ENCODE peak calls at places on chromosomes 2 and 18, in six cellular contexts. C is IMR-90; N is fibroblast of mammary gland; U is CD8-positive, alpha-beta T cell; B is cardiac muscle cell; S is progenitor cell of endocrine pancreas. W is an unnamed sample.

GRCh38 chr18:75210274-75211001 is at the start of gene TSHZ1:
- DNase-seq in C (peak; percentile 88), N (peak; percentile 91), U (peak; percentile 68), B (peak; percentile 85), S (no peak), W (peak; percentile 47)

GRCh38 chr2:31258351-31258750 is 24.4 kb downstream of the EHD3 start:
- DNase-seq in C (no peak), N (no peak), U (no peak), B (no peak), S (no peak), W (no peak)

GRCh38 chr2:166494140-166494544 is at the start of gene SCN7A:
- DNase-seq in C (peak; percentile 81), N (peak; percentile 52), U (no peak), B (peak; percentile 73), S (no peak), W (peak; percentile 32)

GRCh38 chr2:7083580-7084509 is 166.6 kb downstream of the RNF144A start:
- DNase-seq in C (peak; percentile 25), N (peak; percentile 54), U (no peak), B (peak; percentile 53), S (no peak), W (peak; percentile 49)

GRCh38 chr2:9578475-9579235 is 23.0 kb upstream of the ADAM17 start:
- DNase-seq in C (no peak), N (peak; percentile 27), U (no peak), B (peak; percentile 52), S (no peak), W (no peak)

GRCh38 chr2:237184192-237184922 is 98.7 kb downstream of the COPS8 start:
- DNase-seq in C (peak; percentile 98), N (peak; percentile 97), U (no peak), B (peak; percentile 67), S (no peak), W (no peak)

GRCh38 chr2:124753842-124754241 is 728.8 kb downstream of the CNTNAP5 start:
- DNase-seq in C (no peak), N (no peak), U (no peak), B (no peak), S (no peak), W (no peak)

GRCh38 chr2:229562472-229563127 is 151.8 kb downstream of the DNER start:
- DNase-seq in C (no peak), N (no peak), U (no peak), B (no peak), S (no peak), W (no peak)

GRCh38 chr2:105125428-105125827 is 87.6 kb downstream of the MRPS9 start:
- DNase-seq in C (no peak), N (peak; percentile 11), U (no peak), B (no peak), S (no peak), W (no peak)

GRCh38 chr18:56747857-56748256 is 96.7 kb downstream of the WDR7 start:
- DNase-seq in C (no peak), N (no peak), U (no peak), B (no peak), S (no peak), W (no peak)

GRCh38 chr2:174717273-174717672 is 47.0 kb downstream of the CHRNA1 start:
- DNase-seq in C (peak; percentile 53), N (peak; percentile 41), U (no peak), B (peak; percentile 32), S (no peak), W (no peak)

GRCh38 chr2:72914226-72915075 is 2.9 kb upstream of the EMX1 start:
- DNase-seq in C (no peak), N (no peak), U (no peak), B (no peak), S (no peak), W (peak; percentile 38)

GRCh38 chr2:229586746-229587705 is 127.3 kb downstream of the DNER start:
- DNase-seq in C (peak; percentile 60), N (peak; percentile 90), U (no peak), B (peak; percentile 86), S (peak; percentile 74), W (peak; percentile 86)

GRCh38 chr2:61396005-61396404 is 74.9 kb downstream of the USP34 start:
- DNase-seq in C (no peak), N (peak; percentile 27), U (no peak), B (peak; percentile 25), S (no peak), W (no peak)

GRCh38 chr18:10114727-10115463 is 201.1 kb downstream of the VAPA start:
- DNase-seq in C (no peak), N (no peak), U (no peak), B (no peak), S (no peak), W (no peak)

GRCh38 chr2:134693359-134694330 is 25.2 kb downstream of the TMEM163 start:
- DNase-seq in C (no peak), N (no peak), U (no peak), B (no peak), S (no peak), W (no peak)

GRCh38 chr2:134690629-134691215 is 28.1 kb downstream of the TMEM163 start:
- DNase-seq in C (no peak), N (no peak), U (no peak), B (no peak), S (no peak), W (no peak)

GRCh38 chr2:134689303-134689702 is 29.5 kb downstream of the TMEM163 start:
- DNase-seq in C (no peak), N (no peak), U (no peak), B (no peak), S (no peak), W (no peak)

GRCh38 chr2:134694411-134694810 is 24.4 kb downstream of the TMEM163 start:
- DNase-seq in C (no peak), N (no peak), U (no peak), B (no peak), S (no peak), W (no peak)

DNA sequence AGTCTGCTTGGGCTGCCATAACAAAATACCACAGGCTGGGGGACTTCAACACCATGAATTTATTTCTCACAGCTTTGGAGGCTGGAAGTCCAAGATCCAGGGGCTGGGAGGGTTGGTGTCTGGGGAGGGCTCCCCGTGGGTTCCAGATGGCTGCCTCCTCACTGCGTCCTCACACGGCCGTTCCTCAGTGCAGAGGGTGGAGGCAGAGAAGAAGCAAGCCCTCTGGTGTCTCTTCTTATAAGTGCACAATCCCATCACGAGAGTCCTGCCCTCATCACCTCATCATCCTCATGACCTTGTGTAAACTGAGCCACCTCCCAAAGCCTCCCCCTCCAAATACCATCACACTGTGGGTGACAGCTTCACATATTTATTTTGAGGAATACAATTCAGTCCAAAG is 26.3 kb downstream of the TMEM163 start:
- DNase-seq in C (no peak), N (no peak), U (no peak), B (no peak), S (no peak), W (no peak)
- TF ChIP-seq CTCF in C (no peak), N (no peak), U (peak; percentile 19), B (no peak), S (no peak), W (no peak)

GRCh38 chr2:144447535-144447934 is 72.4 kb downstream of the ZEB2 start:
- DNase-seq in C (no peak), N (no peak), U (no peak), B (no peak), S (no peak), W (no peak)

GRCh38 chr2:144446136-144446535 is 73.8 kb downstream of the ZEB2 start:
- DNase-seq in C (no peak), N (no peak), U (no peak), B (no peak), S (no peak), W (no peak)

GRCh38 chr2:144448389-144449027 is 71.4 kb downstream of the ZEB2 start:
- DNase-seq in C (no peak), N (no peak), U (no peak), B (no peak), S (no peak), W (no peak)

GRCh38 chr2:144451443-144451842 is 68.5 kb downstream of the ZEB2 start:
- DNase-seq in C (no peak), N (no peak), U (no peak), B (no peak), S (no peak), W (no peak)

DNA sequence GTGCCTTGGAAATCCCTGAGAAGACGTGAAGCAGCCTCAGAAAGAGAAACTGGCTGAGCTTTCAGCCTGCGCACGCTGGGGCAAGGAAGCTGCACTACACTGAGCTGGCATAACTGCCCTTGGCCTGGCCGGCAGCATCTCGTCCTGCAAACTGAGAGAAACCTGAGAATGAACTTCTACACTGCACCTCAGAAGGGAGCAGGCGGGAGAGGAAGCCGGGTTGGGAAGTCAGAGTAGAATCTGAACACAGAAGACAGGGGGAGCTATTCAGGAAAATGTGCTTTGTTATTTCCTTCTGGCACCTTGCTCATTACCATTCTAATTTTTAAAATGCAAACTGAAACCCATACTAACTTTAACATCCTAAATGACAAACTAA is 70.9 kb downstream of the ZEB2 start:
- DNase-seq in C (no peak), N (no peak), U (no peak), B (no peak), S (no peak), W (no peak)
- TF ChIP-seq CTCF in C (peak; percentile 16), N (peak; percentile 4), U (no peak), B (peak; percentile 29), S (peak; percentile 43), W (peak; percentile 43)

GRCh38 chr18:5770176-5770575 is 125.1 kb downstream of the TMEM200C start:
- DNase-seq in C (no peak), N (no peak), U (no peak), B (no peak), S (no peak), W (no peak)

GRCh38 chr18:5768454-5768853 is 126.9 kb downstream of the TMEM200C start:
- DNase-seq in C (no peak), N (no peak), U (no peak), B (no peak), S (no peak), W (no peak)

GRCh38 chr18:5772706-5773105 is 122.6 kb downstream of the TMEM200C start:
- DNase-seq in C (no peak), N (no peak), U (no peak), B (no peak), S (no peak), W (no peak)

DNA sequence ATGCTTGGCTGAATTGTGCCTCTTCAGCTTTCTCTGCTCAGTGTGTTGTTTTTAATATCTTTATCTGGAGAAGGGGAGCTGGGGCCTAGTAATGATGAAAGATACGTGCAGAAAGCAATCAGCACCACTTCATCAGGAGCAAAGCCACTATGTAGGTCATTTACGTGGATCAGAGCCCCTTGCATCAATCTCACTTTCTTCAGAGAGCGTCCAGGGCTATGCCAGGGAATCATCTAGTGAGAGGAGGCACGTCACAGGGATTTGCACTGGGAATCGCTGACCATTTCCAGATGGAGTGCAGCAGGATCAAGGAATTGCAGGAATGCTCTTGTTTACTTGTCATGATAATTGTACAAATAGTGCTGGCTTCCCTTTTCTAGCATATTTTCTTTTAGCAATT is 123.1 kb downstream of the TMEM200C start:
- DNase-seq in C (peak; percentile 26), N (peak; percentile 3), U (no peak), B (no peak), S (no peak), W (no peak)
- TF ChIP-seq CTCF in C (no peak), N (no peak), U (no peak), B (no peak), S (no peak), W (no peak)

GRCh38 chr18:66497351-66497750 is 106.5 kb downstream of the CDH19 start:
- DNase-seq in C (no peak), N (no peak), U (no peak), B (no peak), S (no peak), W (no peak)

GRCh38 chr18:66495844-66496243 is 108.0 kb downstream of the CDH19 start:
- DNase-seq in C (no peak), N (peak; percentile 6), U (no peak), B (peak; percentile 23), S (peak; percentile 75), W (peak; percentile 85)
- TF ChIP-seq CTCF in C (no peak), N (no peak), U (no peak), B (peak; percentile 27), S (peak; percentile 91), W (peak; percentile 68)